ENCODE peak calls at places on chromosomes 5 and 9, in five cellular contexts. D is mucosa of gallbladder; N is AG08395; K is NCI-H748 treated with DMSO at 0.1 percent for 48 hours; C is activated CD8-positive, alpha-beta T cell treated with anti-CD3 and anti-CD28 coated beads, Interleukin-2, amount 10 ng/mL, durations not matched to agents 7 days and 5 days. S is an unnamed sample.

GRCh38 chr9:22050924-22051323 is 41.8 kb upstream of the CDKN2B start:
- DNase-seq in D (no peak), N (no peak), K (no peak), C (peak; percentile 77), S (no peak)

GRCh38 chr9:85575868-85576267 is 165.9 kb downstream of the AGTPBP1 start:
- DNase-seq in D (no peak), N (no peak), K (no peak), C (no peak), S (no peak)

GRCh38 chr5:102090770-102091169 is 205.3 kb downstream of the SLCO4C1 start:
- DNase-seq in D (peak; percentile 26), N (no peak), K (peak; percentile 32), C (no peak), S (no peak)

GRCh38 chr5:138611295-138612220 is 36.4 kb upstream of the HSPA9 start:
- DNase-seq in D (no peak), N (no peak), K (no peak), C (no peak), S (no peak)

GRCh38 chr5:155886311-155887031 is 440.5 kb upstream of the SGCD start:
- DNase-seq in D (no peak), N (peak; percentile 4), K (no peak), C (no peak), S (no peak)

GRCh38 chr5:151909628-151910027 is 15.0 kb downstream of the GLRA1 start:
- DNase-seq in D (no peak), N (no peak), K (no peak), C (no peak), S (no peak)

GRCh38 chr5:176151286-176151685 is 86.9 kb upstream of the SIMC1 start:
- DNase-seq in D (no peak), N (no peak), K (no peak), C (no peak), S (no peak)

GRCh38 chr9:84750152-84750865 is 80.8 kb downstream of the NTRK2 start:
- DNase-seq in D (no peak), N (no peak), K (no peak), C (no peak), S (no peak)

GRCh38 chr5:1423901-1424603 is 21.2 kb downstream of the SLC6A3 start:
- DNase-seq in D (no peak), N (no peak), K (no peak), C (no peak), S (no peak)

GRCh38 chr5:113245427-113246052 is 189.2 kb downstream of the TSSK1B start:
- DNase-seq in D (no peak), N (no peak), K (no peak), C (no peak), S (no peak)

GRCh38 chr9:21690561-21690960 is 111.9 kb upstream of the MTAP start:
- DNase-seq in D (no peak), N (peak; percentile 28), K (no peak), C (no peak), S (no peak)

S was measured in myocyte.